ENCODE peak calls at places on chromosomes 13 and 19, in six cellular contexts. G is ovary, U is heart left ventricle, Q is lower leg skin, O is Peyer's patch, R is IMR-90. E is an unnamed sample.

GRCh38 chr19:16244091-16244490 is 46.4 kb downstream of the AP1M1 start:
- DNase-seq in R (peak), Q (no peak), G (no peak), O (no peak), U (no peak), E (no peak)

GRCh38 chr19:14476663-14477401 is 1.7 kb upstream of the PTGER1 start:
- DNase-seq in U (no peak), Q (no peak), O (peak), G (no peak), R (peak), E (no peak)

GRCh38 chr19:29214411-29214810 is 1.5 kb upstream of the UQCRFS1 start:
- DNase-seq in Q (no peak), U (no peak), G (no peak), R (no peak), O (no peak), E (no peak)

GRCh38 chr13:113748101-113748861 is 10.7 kb upstream of the TMEM255B start:
- DNase-seq in G (no peak), U (no peak), R (no peak), O (no peak), Q (no peak), E (peak)

GRCh38 chr13:99916366-99917103 is 55.0 kb downstream of the ZIC5 start:
- DNase-seq in G (no peak), U (no peak), R (peak), O (no peak), Q (no peak), E (no peak)

GRCh38 chr19:38718747-38719543 is 25.3 kb downstream of the CAPN12 start:
- DNase-seq in G (no peak), R (no peak), Q (no peak), O (no peak), U (peak), E (no peak)

GRCh38 chr19:17678836-17679235 is 9.3 kb downstream of the UNC13A start:
- DNase-seq in G (no peak), O (no peak), Q (no peak), U (no peak), R (no peak), E (no peak)

GRCh38 chr19:4196009-4196408 is 13.5 kb downstream of the ANKRD24 start:
- DNase-seq in R (no peak), U (no peak), O (no peak), G (no peak), Q (no peak), E (no peak)

GRCh38 chr19:1070576-1070930 is 3.6 kb downstream of the ARHGAP45 start:
- DNase-seq in G (no peak), R (no peak), O (no peak), Q (no peak), U (no peak), E (peak)

GRCh38 chr13:104318121-104318520 is 1251.9 kb upstream of the SLC10A2 start:
- DNase-seq in U (no peak), R (peak), Q (no peak), G (no peak), O (no peak), E (no peak)

GRCh38 chr19:43667524-43668405 is 2.2 kb downstream of the PLAUR start:
- DNase-seq in Q (peak), U (peak), O (no peak), G (peak), R (peak), E (peak)

GRCh38 chr13:24167666-24168391 is 7.3 kb downstream of the SPATA13 start:
- DNase-seq in Q (no peak), O (no peak), G (no peak), U (no peak), R (no peak), E (no peak)

GRCh38 chr13:108859202-108860012 is 230.0 kb downstream of the MYO16 start:
- DNase-seq in Q (no peak), O (no peak), G (no peak), R (peak), U (no peak), E (no peak)

GRCh38 chr13:73060251-73061160 is 1.7 kb downstream of the KLF5 start:
- DNase-seq in R (peak), Q (no peak), U (peak), G (no peak), O (no peak), E (peak)

GRCh38 chr13:67229438-67230242 is 496 bp downstream of the PCDH9 start:
- DNase-seq in G (no peak), R (peak), Q (no peak), U (no peak), O (no peak), E (no peak)

GRCh38 chr13:42548731-42549554 is 25.0 kb upstream of the TNFSF11 start:
- DNase-seq in U (no peak), O (peak), R (no peak), Q (peak), G (no peak), E (no peak)

GRCh38 chr13:100552755-100553154 is 35.8 kb downstream of the GGACT start:
- DNase-seq in U (no peak), R (no peak), O (no peak), G (no peak), Q (no peak), E (no peak)

GRCh38 chr13:26112843-26113242 is 61.0 kb upstream of the SHISA2 start:
- DNase-seq in G (no peak), Q (no peak), O (no peak), R (peak), U (no peak), E (no peak)

GRCh38 chr13:30173301-30173605 is 134.1 kb downstream of the KATNAL1 start:
- DNase-seq in R (no peak), G (no peak), Q (no peak), U (no peak), O (no peak), E (no peak)

GRCh38 chr19:50413096-50413495 is 5.6 kb upstream of the SPIB start:
- DNase-seq in U (no peak), R (no peak), G (no peak), O (no peak), Q (no peak), E (no peak)

GRCh38 chr19:38650911-38651584 is 3.6 kb downstream of the ACTN4 start:
- DNase-seq in O (no peak), R (peak), Q (no peak), U (no peak), G (no peak), E (no peak)

GRCh38 chr13:102651392-102651791 is 43.5 kb downstream of the METTL21C start:
- DNase-seq in R (peak), U (no peak), G (no peak), Q (no peak), O (no peak), E (no peak)

GRCh38 chr13:43389573-43389972 is 366.2 kb downstream of the DNAJC15 start:
- DNase-seq in Q (no peak), O (no peak), U (no peak), R (peak), G (no peak), E (no peak)

GRCh38 chr13:52845766-52846566 is 2.5 kb downstream of the PCDH8 start:
- DNase-seq in O (no peak), U (no peak), Q (no peak), G (no peak), R (no peak), E (peak)

GRCh38 chr13:59834801-59835200 is 328.9 kb downstream of the DIAPH3 start:
- DNase-seq in Q (no peak), U (no peak), O (no peak), R (peak), G (no peak), E (no peak)

GRCh38 chr13:20363604-20364003 is 131.5 kb upstream of the GJB6 start:
- DNase-seq in U (no peak), Q (no peak), O (no peak), G (no peak), R (no peak), E (no peak)

GRCh38 chr19:1241417-1242095 is at the start of gene ATP5F1D:
- DNase-seq in R (peak), Q (peak), U (peak), G (peak), O (peak), E (peak)

GRCh38 chr19:49953376-49953775 is 7.6 kb downstream of the SIGLEC11 start:
- DNase-seq in O (no peak), Q (no peak), U (no peak), G (no peak), R (no peak), E (peak)

GRCh38 chr13:50588736-50589135 is 254.8 kb downstream of the DLEU7 start:
- DNase-seq in U (no peak), Q (no peak), R (no peak), O (no peak), G (no peak), E (no peak)

GRCh38 chr19:12796146-12797071 is 5.1 kb downstream of the JUNB start:
- DNase-seq in G (peak), O (peak), R (peak), U (peak), Q (peak), E (peak)

GRCh38 chr13:48828962-48829405 is 146.7 kb upstream of the FNDC3A start:
- DNase-seq in O (no peak), Q (no peak), R (peak), G (no peak), U (no peak), E (no peak)

GRCh38 chr13:113880651-113881611 is 17.1 kb upstream of the GAS6 start:
- DNase-seq in U (no peak), R (no peak), G (no peak), O (no peak), Q (peak), E (no peak)

GRCh38 chr13:66069570-66069969 is 1160.6 kb downstream of the PCDH9 start:
- DNase-seq in U (no peak), G (no peak), R (peak), O (no peak), Q (no peak), E (no peak)

GRCh38 chr13:106612688-106613087 is 44.8 kb upstream of the ARGLU1 start:
- DNase-seq in O (peak), U (peak), G (peak), R (peak), Q (peak), E (no peak)

GRCh38 chr19:3670796-3671679 is 29.2 kb downstream of the PIP5K1C start:
- DNase-seq in G (peak), U (peak), O (no peak), R (peak), Q (peak), E (no peak)

GRCh38 chr19:4089400-4089908 is 22.8 kb upstream of the ZBTB7A start:
- DNase-seq in G (no peak), R (no peak), Q (no peak), O (peak), U (no peak), E (peak)

GRCh38 chr13:45750566-45750965 is 48.4 kb downstream of the CBY2 start:
- DNase-seq in O (no peak), U (no peak), Q (no peak), R (no peak), G (no peak), E (no peak)

GRCh38 chr13:45742985-45743384 is 40.9 kb downstream of the CBY2 start:
- DNase-seq in Q (no peak), R (no peak), O (no peak), G (no peak), U (no peak), E (no peak)

GRCh38 chr13:45747071-45747470 is 45.0 kb downstream of the CBY2 start:
- DNase-seq in Q (no peak), R (no peak), O (no peak), U (no peak), G (no peak), E (no peak)

GRCh38 chr13:45749026-45749759 is 47.1 kb downstream of the CBY2 start:
- DNase-seq in Q (no peak), O (no peak), U (no peak), R (no peak), G (no peak), E (no peak)

GRCh38 chr13:45744979-45745378 is 42.9 kb downstream of the CBY2 start:
- DNase-seq in Q (no peak), R (no peak), G (no peak), O (no peak), U (no peak), E (no peak)
- TF ChIP-seq POLR2A in Q (no peak), R (no peak), G (no peak), O (no peak), U (no peak), E (no peak)

GRCh38 chr19:47447470-47448359 is 24.0 kb downstream of the SLC8A2 start:
- DNase-seq in G (peak), U (no peak), R (peak), O (no peak), Q (no peak), E (no peak)
- H3K4me3 ChIP-seq in G (no peak), U (no peak), R (peak), O (no peak), Q (no peak), E (no peak)

GRCh38 chr19:2544576-2545415 is 68.9 kb downstream of the GADD45B start:
- DNase-seq in Q (no peak), R (no peak), U (no peak), O (no peak), G (no peak), E (peak)

GRCh38 chr19:2542341-2543069 is 66.6 kb downstream of the GADD45B start:
- DNase-seq in O (peak), G (no peak), U (no peak), R (peak), Q (no peak), E (peak)

GRCh38 chr19:2540646-2541454 is 64.9 kb downstream of the GADD45B start:
- DNase-seq in R (peak), G (peak), U (peak), O (peak), Q (peak), E (peak)

GRCh38 chr19:2546128-2547032 is 70.5 kb downstream of the GADD45B start:
- DNase-seq in R (no peak), G (no peak), Q (peak), O (peak), U (peak), E (peak)

GRCh38 chr19:2543463-2544442 is 67.8 kb downstream of the GADD45B start:
- DNase-seq in U (peak), G (peak), Q (peak), R (peak), O (peak), E (peak)
- TF ChIP-seq CTCF in U (peak), G (no peak), Q (no peak), R (peak), O (no peak), E (peak)

GRCh38 chr19:41908724-41909464 is 19.4 kb downstream of the ERFL start:
- DNase-seq in Q (no peak), O (no peak), G (no peak), R (no peak), U (no peak), E (no peak)

GRCh38 chr19:41911889-41912731 is 16.1 kb downstream of the ERFL start:
- DNase-seq in Q (no peak), G (no peak), R (no peak), U (no peak), O (no peak), E (no peak)

GRCh38 chr19:41910992-41911888 is 17.0 kb downstream of the ERFL start:
- DNase-seq in O (no peak), U (no peak), R (no peak), Q (no peak), G (no peak), E (no peak)

GRCh38 chr19:41909706-41910105 is 18.5 kb downstream of the ERFL start:
- DNase-seq in G (no peak), R (no peak), Q (no peak), O (no peak), U (no peak), E (no peak)

GRCh38 chr19:41910240-41910991 is 17.8 kb downstream of the ERFL start:
- DNase-seq in G (no peak), U (no peak), Q (no peak), R (no peak), O (no peak), E (peak)
- TF ChIP-seq POLR2A in G (no peak), U (no peak), Q (no peak), R (no peak), O (no peak), E (no peak)

GRCh38 chr19:7928741-7929701 is 3.1 kb upstream of the CTXN1 start:
- DNase-seq in U (no peak), Q (no peak), O (peak), G (peak), R (peak), E (no peak)
- H3K4me3 ChIP-seq in U (no peak), Q (no peak), O (no peak), G (peak), R (no peak), E (no peak)

DNA sequence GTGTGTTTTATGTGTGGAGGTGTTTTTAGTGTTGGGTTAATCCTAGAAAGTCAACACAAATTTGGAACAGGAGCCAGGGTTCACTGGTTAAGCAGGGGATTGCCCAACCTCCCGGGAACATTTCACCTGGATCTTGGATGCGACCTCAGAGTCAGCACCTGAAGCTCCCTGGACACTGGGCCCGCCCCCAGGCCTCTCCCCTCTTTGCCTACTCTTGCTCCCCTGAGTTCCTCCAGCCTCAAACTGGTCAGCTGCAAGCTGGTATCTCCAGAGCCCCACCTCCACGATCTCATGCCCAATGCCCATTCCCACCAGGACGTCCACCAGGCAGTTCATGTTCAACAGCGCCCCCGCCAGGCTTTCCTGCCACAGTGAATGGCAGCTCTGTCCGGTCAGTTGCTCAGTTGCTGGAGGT is 9.7 kb downstream of the HSD17B14 start:
- DNase-seq in R (no peak), O (no peak), U (no peak), Q (no peak), G (no peak), E (no peak)
- TF ChIP-seq CTCF in R (no peak), O (no peak), U (no peak), Q (no peak), G (no peak), E (no peak)

E was measured in spleen.